ENCODE peak calls at places on chromosomes 12 and 14, in six cellular contexts. One of them, this sample, is unnamed. For H3K36me3 and H3K4me1, the result is how much of the 10 kb centered on the place peaks cover.

GRCh38 chr14:83816755-83817154 is 1713.2 kb upstream of the FLRT2 start:
- DNase-seq in IMR-90: peak
- DNase-seq in fibroblast of lung: no peak
- DNase-seq in GM23338: no peak
- DNase-seq in stomach: no peak
- DNase-seq in CD8-positive, alpha-beta T cell: no peak
- DNase-seq in this sample: no peak

GRCh38 chr14:50399251-50400032 is 2.8 kb upstream of the CDKL1 start:
- DNase-seq in fibroblast of lung: peak
- DNase-seq in GM23338: no peak
- DNase-seq in stomach: peak
- DNase-seq in CD8-positive, alpha-beta T cell: no peak
- DNase-seq in IMR-90: peak
- DNase-seq in this sample: no peak

GRCh38 chr14:91374897-91375747 is 42.5 kb downstream of the CCDC88C start:
- DNase-seq in IMR-90: no peak
- DNase-seq in stomach: peak
- DNase-seq in fibroblast of lung: no peak
- DNase-seq in GM23338: peak
- DNase-seq in CD8-positive, alpha-beta T cell: no peak
- DNase-seq in this sample: peak

GRCh38 chr14:99174081-99174851 is 97.7 kb downstream of the BCL11B start:
- DNase-seq in stomach: peak
- DNase-seq in GM23338: peak
- DNase-seq in IMR-90: no peak
- DNase-seq in fibroblast of lung: no peak
- DNase-seq in CD8-positive, alpha-beta T cell: no peak
- DNase-seq in this sample: peak

GRCh38 chr12:19850341-19851065 is 411.2 kb downstream of the AEBP2 start:
- DNase-seq in GM23338: no peak
- DNase-seq in stomach: no peak
- DNase-seq in CD8-positive, alpha-beta T cell: no peak
- DNase-seq in fibroblast of lung: peak
- DNase-seq in IMR-90: peak
- DNase-seq in this sample: no peak

GRCh38 chr12:97160277-97160676 is 253.2 kb downstream of the NEDD1 start:
- DNase-seq in IMR-90: no peak
- DNase-seq in fibroblast of lung: no peak
- DNase-seq in GM23338: no peak
- DNase-seq in stomach: no peak
- DNase-seq in CD8-positive, alpha-beta T cell: no peak
- DNase-seq in this sample: no peak

GRCh38 chr12:92304335-92305066 is 158.9 kb upstream of the BTG1 start:
- DNase-seq in IMR-90: no peak
- DNase-seq in CD8-positive, alpha-beta T cell: no peak
- DNase-seq in GM23338: peak
- DNase-seq in stomach: no peak
- DNase-seq in fibroblast of lung: peak
- DNase-seq in this sample: no peak

GRCh38 chr12:111368291-111368683 is 608 bp downstream of the PHETA1 start:
- DNase-seq in IMR-90: no peak
- DNase-seq in CD8-positive, alpha-beta T cell: no peak
- DNase-seq in GM23338: no peak
- DNase-seq in fibroblast of lung: no peak
- DNase-seq in stomach: peak
- DNase-seq in this sample: peak

GRCh38 chr14:100554082-100554677 is 33.0 kb downstream of the BEGAIN start:
- DNase-seq in stomach: peak
- DNase-seq in IMR-90: no peak
- DNase-seq in CD8-positive, alpha-beta T cell: no peak
- DNase-seq in GM23338: no peak
- DNase-seq in fibroblast of lung: no peak
- DNase-seq in this sample: no peak

GRCh38 chr12:33994857-33995808 is 27.2 kb upstream of the ALG10 start:
- DNase-seq in stomach: no peak
- DNase-seq in GM23338: no peak
- DNase-seq in fibroblast of lung: no peak
- DNase-seq in IMR-90: no peak
- DNase-seq in CD8-positive, alpha-beta T cell: no peak
- DNase-seq in this sample: no peak

GRCh38 chr12:131845121-131845520 is 16.9 kb downstream of the MMP17 start:
- DNase-seq in stomach: no peak
- DNase-seq in GM23338: no peak
- DNase-seq in CD8-positive, alpha-beta T cell: no peak
- DNase-seq in IMR-90: no peak
- DNase-seq in fibroblast of lung: no peak
- DNase-seq in this sample: no peak

GRCh38 chr12:116924558-116925453 is 14.1 kb downstream of the FBXW8 start:
- DNase-seq in IMR-90: peak
- DNase-seq in stomach: no peak
- DNase-seq in CD8-positive, alpha-beta T cell: peak
- DNase-seq in fibroblast of lung: peak
- DNase-seq in GM23338: no peak
- DNase-seq in this sample: peak

GRCh38 chr12:132475304-132476037 is 14.5 kb upstream of the FBRSL1 start:
- DNase-seq in stomach: no peak
- DNase-seq in fibroblast of lung: no peak
- DNase-seq in GM23338: no peak
- DNase-seq in IMR-90: no peak
- DNase-seq in CD8-positive, alpha-beta T cell: no peak
- DNase-seq in this sample: no peak

GRCh38 chr12:121189887-121190155 is 20.1 kb upstream of the P2RX4 start:
- DNase-seq in CD8-positive, alpha-beta T cell: no peak
- DNase-seq in IMR-90: no peak
- DNase-seq in GM23338: no peak
- DNase-seq in stomach: no peak
- DNase-seq in fibroblast of lung: no peak
- DNase-seq in this sample: no peak

GRCh38 chr12:38934696-38935095 is 29.3 kb upstream of the CPNE8 start:
- DNase-seq in IMR-90: no peak
- DNase-seq in CD8-positive, alpha-beta T cell: no peak
- DNase-seq in fibroblast of lung: peak
- DNase-seq in GM23338: no peak
- DNase-seq in stomach: no peak
- DNase-seq in this sample: no peak

GRCh38 chr12:56385873-56386272 is 23.2 kb upstream of the APOF start:
- DNase-seq in IMR-90: no peak
- DNase-seq in CD8-positive, alpha-beta T cell: no peak
- DNase-seq in GM23338: no peak
- DNase-seq in fibroblast of lung: no peak
- DNase-seq in stomach: peak
- DNase-seq in this sample: no peak

GRCh38 chr12:29734748-29735147 is 49.0 kb downstream of the TMTC1 start:
- DNase-seq in CD8-positive, alpha-beta T cell: no peak
- DNase-seq in GM23338: no peak
- DNase-seq in IMR-90: no peak
- DNase-seq in stomach: no peak
- DNase-seq in fibroblast of lung: no peak
- DNase-seq in this sample: no peak

GRCh38 chr12:4011597-4011996 is 138.4 kb upstream of the PARP11 start:
- DNase-seq in IMR-90: no peak
- DNase-seq in CD8-positive, alpha-beta T cell: no peak
- DNase-seq in GM23338: no peak
- DNase-seq in fibroblast of lung: peak
- DNase-seq in stomach: no peak
- DNase-seq in this sample: no peak

GRCh38 chr12:117718141-117718540 is 250.6 kb downstream of the KSR2 start:
- DNase-seq in CD8-positive, alpha-beta T cell: no peak
- DNase-seq in GM23338: no peak
- DNase-seq in fibroblast of lung: peak
- DNase-seq in stomach: no peak
- DNase-seq in IMR-90: no peak
- DNase-seq in this sample: no peak

GRCh38 chr12:31386364-31386777 is 60.4 kb upstream of the SINHCAF start:
- DNase-seq in fibroblast of lung: no peak
- DNase-seq in stomach: no peak
- DNase-seq in GM23338: peak
- DNase-seq in CD8-positive, alpha-beta T cell: no peak
- DNase-seq in IMR-90: no peak
- DNase-seq in this sample: peak

GRCh38 chr14:93042968-93043940 is 72.5 kb downstream of the ITPK1 start:
- DNase-seq in fibroblast of lung: peak
- DNase-seq in GM23338: no peak
- DNase-seq in CD8-positive, alpha-beta T cell: no peak
- DNase-seq in stomach: peak
- DNase-seq in IMR-90: peak
- DNase-seq in this sample: peak
- H3K27ac ChIP-seq in fibroblast of lung: no peak
- H3K27ac ChIP-seq in GM23338: no peak
- H3K27ac ChIP-seq in CD8-positive, alpha-beta T cell: no peak
- H3K27ac ChIP-seq in stomach: peak
- H3K27ac ChIP-seq in IMR-90: no peak
- H3K27ac ChIP-seq in this sample: no peak

DNA sequence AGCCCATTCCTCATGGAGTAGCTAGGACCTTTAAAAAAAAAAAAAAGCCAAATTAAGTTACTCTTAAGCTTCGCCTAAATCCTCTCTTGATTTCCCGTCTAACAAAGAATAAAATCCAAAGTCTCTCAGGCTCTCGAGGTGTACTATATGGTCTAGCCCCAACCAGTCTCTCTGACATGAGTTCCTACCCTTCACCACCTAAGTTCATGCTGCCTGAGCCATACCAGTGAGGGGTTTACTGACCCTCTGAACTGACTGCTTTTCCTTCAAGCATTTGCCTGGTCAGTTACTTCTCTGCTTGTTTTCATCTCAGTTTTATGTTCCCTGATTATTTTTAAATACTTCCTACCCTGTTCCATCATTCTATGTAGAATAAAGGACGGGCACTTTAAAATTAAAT is 58.2 kb upstream of the KCNMB4 start:
- DNase-seq in stomach: no peak
- DNase-seq in IMR-90: no peak
- DNase-seq in GM23338: peak
- DNase-seq in fibroblast of lung: no peak
- DNase-seq in CD8-positive, alpha-beta T cell: no peak
- DNase-seq in this sample: no peak
- H3K36me3 ChIP-seq in stomach: under half
- H3K36me3 ChIP-seq in IMR-90: under half
- H3K36me3 ChIP-seq in GM23338: under half
- H3K36me3 ChIP-seq in fibroblast of lung: under half
- H3K36me3 ChIP-seq in CD8-positive, alpha-beta T cell: under half
- H3K36me3 ChIP-seq in this sample: under half

GRCh38 chr12:64682572-64683277 is 72.4 kb downstream of the RASSF3 start:
- DNase-seq in stomach: no peak
- DNase-seq in CD8-positive, alpha-beta T cell: no peak
- DNase-seq in GM23338: peak
- DNase-seq in IMR-90: peak
- DNase-seq in fibroblast of lung: peak
- DNase-seq in this sample: peak
- H3K4me1 ChIP-seq in stomach: half or more
- H3K4me1 ChIP-seq in CD8-positive, alpha-beta T cell: half or more
- H3K4me1 ChIP-seq in GM23338: under half
- H3K4me1 ChIP-seq in IMR-90: under half
- H3K4me1 ChIP-seq in fibroblast of lung: under half
- H3K4me1 ChIP-seq in this sample: under half

GRCh38 chr14:22549304-22549962 is 39.6 kb downstream of the DAD1 start:
- DNase-seq in stomach: no peak
- DNase-seq in CD8-positive, alpha-beta T cell: no peak
- DNase-seq in fibroblast of lung: no peak
- DNase-seq in GM23338: no peak
- DNase-seq in IMR-90: no peak
- DNase-seq in this sample: no peak
- H3K27ac ChIP-seq in stomach: peak
- H3K27ac ChIP-seq in CD8-positive, alpha-beta T cell: peak
- H3K27ac ChIP-seq in fibroblast of lung: no peak
- H3K27ac ChIP-seq in GM23338: peak
- H3K27ac ChIP-seq in IMR-90: no peak
- H3K27ac ChIP-seq in this sample: no peak

GRCh38 chr14:75092698-75093097 is 23.3 kb downstream of the ZC2HC1C start:
- DNase-seq in stomach: no peak
- DNase-seq in IMR-90: no peak
- DNase-seq in fibroblast of lung: no peak
- DNase-seq in CD8-positive, alpha-beta T cell: no peak
- DNase-seq in GM23338: peak
- DNase-seq in this sample: no peak

GRCh38 chr14:75090353-75090752 is 20.9 kb downstream of the ZC2HC1C start:
- DNase-seq in stomach: no peak
- DNase-seq in fibroblast of lung: no peak
- DNase-seq in IMR-90: peak
- DNase-seq in CD8-positive, alpha-beta T cell: no peak
- DNase-seq in GM23338: no peak
- DNase-seq in this sample: no peak

GRCh38 chr14:75088153-75088552 is 18.7 kb downstream of the ZC2HC1C start:
- DNase-seq in fibroblast of lung: no peak
- DNase-seq in IMR-90: no peak
- DNase-seq in stomach: no peak
- DNase-seq in GM23338: no peak
- DNase-seq in CD8-positive, alpha-beta T cell: no peak
- DNase-seq in this sample: no peak

GRCh38 chr14:75091251-75091650 is 21.8 kb downstream of the ZC2HC1C start:
- DNase-seq in CD8-positive, alpha-beta T cell: no peak
- DNase-seq in IMR-90: no peak
- DNase-seq in stomach: no peak
- DNase-seq in GM23338: no peak
- DNase-seq in fibroblast of lung: no peak
- DNase-seq in this sample: no peak

DNA sequence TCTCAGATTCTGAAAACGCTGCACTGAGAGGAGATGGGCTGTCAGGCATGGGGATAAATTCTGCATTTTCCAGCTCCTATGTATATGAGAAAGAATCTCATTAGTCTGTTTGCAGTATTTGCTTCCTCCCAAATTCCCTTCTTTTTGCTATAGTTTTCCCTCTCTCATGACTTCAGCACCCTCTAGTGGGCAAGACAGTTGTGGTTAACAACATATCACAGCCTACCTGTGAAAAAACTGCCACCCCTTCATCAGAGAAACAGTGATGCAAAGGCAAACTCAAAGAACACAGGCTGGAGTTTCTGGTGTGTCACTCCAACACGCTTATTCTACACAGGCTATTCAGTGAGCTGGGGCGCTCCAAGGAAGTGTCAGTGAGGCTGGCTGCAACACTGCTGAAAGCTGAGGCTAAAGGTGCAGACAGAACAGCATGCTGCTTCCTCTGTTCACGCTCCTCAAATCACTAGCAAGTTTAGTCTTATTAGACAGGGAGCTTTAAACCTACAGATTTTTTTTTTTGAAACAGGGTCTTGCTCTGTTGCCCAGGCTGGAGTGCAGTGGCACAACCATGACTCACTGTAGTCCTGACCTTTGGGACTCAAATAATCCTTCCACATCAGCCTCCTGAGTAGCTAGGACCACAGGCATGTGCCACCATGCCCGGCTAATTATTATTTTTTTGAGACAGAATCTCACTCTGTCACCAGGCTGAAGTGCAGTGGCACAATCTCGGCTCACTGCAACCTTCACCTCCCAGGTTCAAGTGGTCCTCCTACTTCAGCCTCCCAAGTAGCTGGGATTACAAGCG is 19.3 kb downstream of the ZC2HC1C start:
- DNase-seq in stomach: peak
- DNase-seq in GM23338: peak
- DNase-seq in CD8-positive, alpha-beta T cell: no peak
- DNase-seq in IMR-90: peak
- DNase-seq in fibroblast of lung: peak
- DNase-seq in this sample: peak
- H3K36me3 ChIP-seq in stomach: half or more
- H3K36me3 ChIP-seq in GM23338: under half
- H3K36me3 ChIP-seq in CD8-positive, alpha-beta T cell: under half
- H3K36me3 ChIP-seq in IMR-90: under half
- H3K36me3 ChIP-seq in fibroblast of lung: under half
- H3K36me3 ChIP-seq in this sample: half or more